ENCODE peak calls at places on chromosomes 13 and 19, in four cellular contexts. J is H1, C is A549, A is K562. E is an unnamed sample.

GRCh38 chr13:73730014-73730413 is 404.2 kb downstream of the KLF12 start:
- DNase-seq in A (no peak), C (no peak), J (no peak), E (no peak)

GRCh38 chr13:44141213-44141724 is 232.4 kb upstream of the SERP2 start:
- DNase-seq in J (no peak), A (no peak), C (no peak), E (no peak)

GRCh38 chr13:55069746-55070145 is 2041.1 kb downstream of the OLFM4 start:
- DNase-seq in J (no peak), C (no peak), A (no peak), E (no peak)

GRCh38 chr13:112820318-112820717 is 130.5 kb downstream of the ATP11A start:
- DNase-seq in A (no peak), C (no peak), J (no peak), E (no peak)

GRCh38 chr19:17847538-17848366 is at the start of gene JAK3:
- DNase-seq in J (peak), A (peak), C (no peak), E (peak)

GRCh38 chr13:33014291-33014690 is 1.9 kb upstream of the KL start:
- DNase-seq in C (no peak), A (no peak), J (no peak), E (no peak)

GRCh38 chr19:16328824-16329482 is 4.3 kb downstream of the KLF2 start:
- DNase-seq in C (peak), A (no peak), J (no peak), E (no peak)

GRCh38 chr19:35712529-35712909 is 5.3 kb upstream of the KMT2B start:
- DNase-seq in A (no peak), C (no peak), J (no peak), E (no peak)

GRCh38 chr13:44335463-44335862 is 38.2 kb upstream of the SERP2 start:
- DNase-seq in C (no peak), J (no peak), A (no peak), E (no peak)

GRCh38 chr19:39996218-39996810 is 546 bp upstream of the ZNF546 start:
- DNase-seq in J (no peak), C (peak), A (peak), E (peak)

GRCh38 chr13:19020988-19021387 is 160.6 kb downstream of the TUBA3C start:
- DNase-seq in J (no peak), A (no peak), C (no peak), E (no peak)

GRCh38 chr19:15544970-15545369 is 36.6 kb downstream of the CYP4F22 start:
- DNase-seq in J (no peak), C (no peak), A (peak), E (no peak)

GRCh38 chr19:8589177-8589714 is 12.0 kb upstream of the MYO1F start:
- DNase-seq in J (no peak), C (no peak), A (no peak), E (no peak)

GRCh38 chr19:17749912-17750317 is 1.4 kb upstream of the FCHO1 start:
- DNase-seq in C (peak), A (no peak), J (no peak), E (no peak)

GRCh38 chr19:19146000-19146608 is 7.8 kb upstream of the TMEM161A start:
- DNase-seq in C (peak), A (peak), J (peak), E (peak)

GRCh38 chr13:50701469-50701868 is 142.0 kb downstream of the DLEU7 start:
- DNase-seq in J (no peak), C (no peak), A (no peak), E (no peak)

GRCh38 chr19:35899547-35900214 is 659 bp downstream of the NFKBID start:
- DNase-seq in C (peak), J (peak), A (peak), E (peak)

GRCh38 chr13:32538234-32538620 is 368 bp downstream of the N4BP2L2 start:
- DNase-seq in C (no peak), J (peak), A (peak), E (peak)

GRCh38 chr19:327291-328024 is 17.1 kb downstream of the MIER2 start:
- DNase-seq in J (no peak), C (no peak), A (no peak), E (no peak)

GRCh38 chr19:39179754-39180153 is 17.0 kb upstream of the NCCRP1 start:
- DNase-seq in J (no peak), A (no peak), C (no peak), E (no peak)

GRCh38 chr13:21069561-21070004 is 8.2 kb upstream of the LATS2 start:
- DNase-seq in C (peak), J (no peak), A (no peak), E (peak)

GRCh38 chr19:47047272-47047930 is 1.0 kb downstream of the TMEM160 start:
- DNase-seq in J (no peak), C (no peak), A (no peak), E (no peak)

GRCh38 chr13:101875717-101876393 is 423.4 kb downstream of the ITGBL1 start:
- DNase-seq in C (peak), J (no peak), A (no peak), E (peak)

GRCh38 chr13:93190006-93190405 is 36.6 kb upstream of the GPC6 start:
- DNase-seq in A (no peak), C (no peak), J (no peak), E (no peak)

GRCh38 chr19:7393459-7393858 is 44.7 kb downstream of the ARHGEF18 start:
- DNase-seq in C (no peak), A (no peak), J (no peak), E (no peak)

GRCh38 chr13:50580684-50581305 is 262.7 kb downstream of the DLEU7 start:
- DNase-seq in A (no peak), C (no peak), J (no peak), E (no peak)

GRCh38 chr19:29610213-29610573 is 4.1 kb downstream of the POP4 start:
- DNase-seq in A (no peak), J (no peak), C (no peak), E (no peak)

GRCh38 chr19:45439190-45439568 is 15.5 kb upstream of the ERCC1 start:
- DNase-seq in A (no peak), J (no peak), C (no peak), E (no peak)

GRCh38 chr19:28185646-28186045 is 1027.3 kb downstream of the UQCRFS1 start:
- DNase-seq in C (no peak), J (no peak), A (no peak), E (no peak)

GRCh38 chr13:27745301-27745700 is 47.0 kb upstream of the GSX1 start:
- DNase-seq in C (no peak), A (no peak), J (no peak), E (no peak)

GRCh38 chr13:43368003-43368402 is 344.6 kb downstream of the DNAJC15 start:
- DNase-seq in J (no peak), A (no peak), C (no peak), E (no peak)

GRCh38 chr13:110248449-110249143 is 58.4 kb downstream of the COL4A1 start:
- DNase-seq in A (no peak), C (no peak), J (no peak), E (no peak)

GRCh38 chr19:16764793-16765433 is 45.3 kb downstream of the NWD1 start:
- DNase-seq in C (no peak), J (no peak), A (no peak), E (no peak)

GRCh38 chr19:3450796-3451411 is 29.4 kb downstream of the SMIM24 start:
- DNase-seq in A (no peak), C (peak), J (no peak), E (peak)

GRCh38 chr13:98563071-98563470 is 13.8 kb downstream of the STK24 start:
- DNase-seq in J (no peak), A (no peak), C (no peak), E (no peak)

GRCh38 chr13:98565726-98566577 is 11.0 kb downstream of the STK24 start:
- DNase-seq in A (no peak), C (no peak), J (no peak), E (no peak)

GRCh38 chr13:98570929-98571372 is 6.0 kb downstream of the STK24 start:
- DNase-seq in J (no peak), A (no peak), C (no peak), E (peak)

GRCh38 chr13:98564204-98564603 is 12.7 kb downstream of the STK24 start:
- DNase-seq in A (no peak), C (no peak), J (no peak), E (no peak)

DNA sequence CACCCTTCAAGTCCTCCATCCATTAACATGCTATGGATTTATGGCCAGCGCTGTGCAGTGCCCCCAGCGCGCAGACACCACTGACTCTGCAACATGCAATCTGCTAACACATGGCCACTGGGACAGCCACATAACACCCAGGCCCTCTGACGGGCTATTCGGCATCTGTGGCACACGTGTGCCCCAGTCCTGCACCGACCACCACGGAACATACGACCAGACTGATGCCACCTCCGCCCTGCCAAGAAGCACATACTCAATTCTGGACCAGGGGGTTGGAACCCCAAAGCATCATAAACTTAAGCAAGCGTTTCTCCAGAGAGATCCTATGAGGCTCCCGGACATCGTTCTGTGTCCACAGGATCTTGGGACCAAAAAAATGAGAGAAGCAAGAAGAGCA is 9.8 kb downstream of the STK24 start:
- DNase-seq in J (no peak), C (no peak), A (no peak), E (no peak)
- TF ChIP-seq RNF2 in J (no peak), C (no peak), A (no peak), E (no peak)

DNA sequence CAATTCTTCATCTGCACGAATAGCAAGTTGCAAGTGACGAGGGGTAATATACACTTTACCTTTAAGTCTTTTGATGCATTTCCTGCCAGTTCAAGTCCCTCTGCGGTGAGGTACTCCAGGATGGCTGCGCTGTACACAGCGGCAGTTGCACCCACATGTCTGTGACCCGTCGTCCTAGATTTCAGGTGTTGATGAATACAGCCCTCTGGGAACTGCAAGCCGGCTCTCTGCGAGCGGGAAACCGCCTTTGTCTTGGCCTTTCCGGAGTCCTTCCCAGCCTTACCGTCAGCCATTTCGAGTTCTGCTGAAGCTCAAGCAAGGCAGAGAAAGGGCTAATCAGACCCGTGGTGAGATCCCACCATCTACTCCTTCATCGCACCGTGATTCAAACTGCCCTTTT is 14.8 kb downstream of the UBAC2 start:
- DNase-seq in A (no peak), C (no peak), J (no peak), E (no peak)
- TF ChIP-seq RNF2 in A (no peak), C (no peak), J (no peak), E (no peak)

GRCh38 chr13:41833851-41834250 is 127.1 kb downstream of the VWA8 start:
- DNase-seq in C (no peak), A (no peak), J (no peak), E (no peak)
- TF ChIP-seq RNF2 in C (no peak), A (no peak), J (no peak), E (no peak)

DNA sequence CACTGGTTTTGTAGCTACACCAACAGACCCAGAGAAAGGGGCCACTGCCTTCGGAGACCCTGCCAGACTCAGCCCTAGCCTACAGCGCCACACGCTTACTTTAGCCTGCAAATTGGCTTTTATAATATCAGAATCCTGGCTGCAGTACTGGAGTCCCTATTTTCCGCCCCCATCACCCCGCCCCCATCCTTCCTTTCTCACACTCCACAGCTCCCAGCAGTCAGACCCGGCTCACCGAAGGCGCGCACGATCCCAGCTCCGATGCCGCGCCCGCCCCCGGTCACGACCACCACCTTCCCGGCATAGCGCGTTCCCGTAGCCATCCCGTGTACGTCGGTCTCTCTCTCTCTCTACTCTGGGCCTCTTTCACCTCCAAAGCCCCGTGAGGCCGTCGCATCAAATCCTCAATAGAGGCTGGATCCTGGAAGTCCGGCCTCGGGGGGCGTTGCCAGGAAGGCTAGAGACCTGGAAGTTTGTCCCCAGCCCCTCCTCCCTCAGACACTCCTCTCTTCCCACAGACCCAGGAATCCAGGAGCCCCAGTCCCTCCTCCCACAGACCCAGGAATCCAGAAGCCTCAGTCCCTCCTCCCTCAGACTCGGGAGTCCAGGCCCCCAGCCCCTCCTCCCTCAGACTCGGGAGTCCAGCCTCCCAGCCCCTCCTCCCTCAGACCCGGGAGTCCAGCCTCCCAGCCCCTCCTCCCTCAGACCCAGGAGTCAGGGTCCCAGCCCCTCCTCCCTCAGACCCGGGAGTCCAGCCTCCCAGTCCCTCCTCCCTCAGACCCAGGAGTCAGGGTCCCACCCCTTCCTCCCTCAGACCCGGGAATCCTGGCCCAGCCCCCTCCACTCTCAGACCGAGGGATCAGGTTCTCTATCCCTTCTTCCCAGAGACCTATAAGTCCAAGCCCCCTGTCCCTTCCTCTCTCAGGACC is at the start of gene HSD17B14:
- DNase-seq in J (peak), A (peak), C (peak), E (no peak)
- TF ChIP-seq RNF2 in J (no peak), A (no peak), C (no peak), E (no peak)

GRCh38 chr13:24927810-24928404 is 163.9 kb downstream of the RNF17 start:
- DNase-seq in J (no peak), A (no peak), C (no peak), E (peak)

GRCh38 chr13:24929196-24929595 is 165.2 kb downstream of the RNF17 start:
- DNase-seq in J (no peak), A (no peak), C (no peak), E (no peak)

DNA sequence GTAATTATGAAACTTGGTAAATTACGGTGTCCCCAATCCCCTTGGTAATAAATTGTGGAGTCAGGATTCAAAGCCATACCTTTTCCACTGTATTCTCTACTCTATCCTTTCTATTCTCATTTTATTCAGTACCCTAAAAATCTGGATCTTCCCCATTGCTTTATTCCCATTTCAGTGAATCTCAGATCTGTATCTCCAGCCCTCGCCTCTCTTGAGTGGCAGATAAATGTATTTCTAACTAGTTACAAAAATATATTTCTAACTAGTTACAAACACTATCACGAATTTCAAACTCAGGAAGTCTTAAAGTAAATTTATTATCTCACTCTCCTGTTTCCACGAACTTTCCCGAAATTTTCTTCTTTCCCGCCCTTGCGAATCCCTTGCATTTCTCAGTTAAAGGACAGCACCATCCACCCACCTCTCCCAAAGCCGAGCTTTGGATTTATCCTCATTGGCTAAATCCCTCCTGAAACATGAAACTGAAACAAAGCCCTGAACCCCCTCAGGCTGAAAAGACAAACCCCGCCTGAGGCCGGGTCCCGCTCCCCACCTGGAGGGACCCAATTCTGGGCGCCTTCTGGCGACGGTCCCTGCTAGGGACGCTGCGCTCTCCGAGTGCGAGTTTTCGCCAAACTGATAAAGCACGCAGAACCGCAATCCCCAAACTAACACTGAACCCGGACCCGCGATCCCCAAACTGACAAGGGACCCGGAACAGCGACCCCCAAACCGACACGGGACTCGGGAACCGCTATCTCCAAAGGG is 164.3 kb upstream of the PABPC3 start:
- DNase-seq in C (no peak), A (no peak), J (peak), E (no peak)
- TF ChIP-seq RNF2 in C (no peak), A (no peak), J (no peak), E (no peak)

DNA sequence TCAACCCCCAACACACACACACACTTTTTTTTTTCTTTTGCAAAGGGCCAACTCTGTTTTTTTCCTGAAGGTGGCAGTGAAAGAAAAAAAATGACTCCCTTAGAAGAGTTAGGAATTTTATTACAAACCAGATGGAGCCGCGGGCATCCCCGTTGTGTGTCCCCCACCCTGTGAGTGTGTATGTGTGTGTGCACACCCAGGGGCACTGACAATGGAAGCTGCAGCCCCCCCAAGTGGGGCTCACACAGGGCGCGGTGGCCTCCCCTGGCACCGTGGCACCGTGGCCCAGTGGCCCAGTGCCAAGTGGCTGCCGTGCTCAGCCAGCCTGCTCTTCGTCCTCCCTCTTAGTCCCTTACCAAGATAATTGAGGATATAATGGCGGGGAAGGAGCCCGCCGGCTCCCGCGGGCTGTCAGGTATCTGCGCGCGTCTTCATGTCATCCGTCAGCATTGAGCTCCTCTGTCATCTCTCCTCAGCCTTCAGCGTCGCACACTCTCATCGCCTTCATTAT is 314.1 kb downstream of the ZNF536 start:
- DNase-seq in C (no peak), A (no peak), J (no peak), E (no peak)
- TF ChIP-seq RNF2 in C (no peak), A (no peak), J (no peak), E (no peak)

GRCh38 chr13:107835339-107836018 is 379.9 kb downstream of the LIG4 start:
- DNase-seq in C (no peak), A (no peak), J (no peak), E (no peak)
- TF ChIP-seq RNF2 in C (no peak), A (no peak), J (no peak), E (no peak)